ENCODE peak calls at places on chromosome 3, in five cellular contexts. One of them, this sample, is unnamed.

GRCh38 chr3:66344846-66345578 is 124.2 kb downstream of the SLC25A26 start:
- ATAC-seq in A549: no peak
- ATAC-seq in HepG2: peak
- ATAC-seq in K562: no peak
- ATAC-seq in upper lobe of left lung: no peak
- ATAC-seq in this sample: no peak

GRCh38 chr3:3085782-3086181 is 24.4 kb downstream of the IL5RA start:
- ATAC-seq in A549: no peak
- ATAC-seq in HepG2: no peak
- ATAC-seq in K562: no peak
- ATAC-seq in upper lobe of left lung: no peak
- ATAC-seq in this sample: no peak

GRCh38 chr3:5568451-5568850 is 380.9 kb downstream of the EDEM1 start:
- ATAC-seq in A549: no peak
- ATAC-seq in HepG2: peak
- ATAC-seq in K562: peak
- ATAC-seq in upper lobe of left lung: no peak
- ATAC-seq in this sample: no peak

GRCh38 chr3:150094150-150094932 is 123.6 kb upstream of the PFN2 start:
- ATAC-seq in A549: no peak
- ATAC-seq in HepG2: no peak
- ATAC-seq in K562: no peak
- ATAC-seq in upper lobe of left lung: no peak
- ATAC-seq in this sample: no peak

GRCh38 chr3:86785381-86785780 is 205.6 kb downstream of the VGLL3 start:
- ATAC-seq in A549: peak
- ATAC-seq in HepG2: no peak
- ATAC-seq in K562: no peak
- ATAC-seq in upper lobe of left lung: no peak
- ATAC-seq in this sample: peak

GRCh38 chr3:119883461-119884160 is 101.7 kb downstream of the NR1I2 start:
- ATAC-seq in A549: peak
- ATAC-seq in HepG2: peak
- ATAC-seq in K562: no peak
- ATAC-seq in upper lobe of left lung: no peak
- ATAC-seq in this sample: no peak

GRCh38 chr3:161035711-161036110 is 69.4 kb downstream of the B3GALNT1 start:
- ATAC-seq in A549: no peak
- ATAC-seq in HepG2: no peak
- ATAC-seq in K562: no peak
- ATAC-seq in upper lobe of left lung: peak
- ATAC-seq in this sample: no peak

GRCh38 chr3:62300617-62301016 is 72.7 kb downstream of the FEZF2 start:
- ATAC-seq in A549: no peak
- ATAC-seq in HepG2: no peak
- ATAC-seq in K562: no peak
- ATAC-seq in upper lobe of left lung: no peak
- ATAC-seq in this sample: no peak

GRCh38 chr3:179734497-179735281 is 81.8 kb downstream of the USP13 start:
- ATAC-seq in A549: no peak
- ATAC-seq in HepG2: peak
- ATAC-seq in K562: no peak
- ATAC-seq in upper lobe of left lung: no peak
- ATAC-seq in this sample: no peak

GRCh38 chr3:1979961-1980615 is 118.6 kb upstream of the CNTN4 start:
- ATAC-seq in A549: no peak
- ATAC-seq in HepG2: no peak
- ATAC-seq in K562: no peak
- ATAC-seq in upper lobe of left lung: no peak
- ATAC-seq in this sample: no peak

GRCh38 chr3:190101320-190102117 is 19.2 kb downstream of the P3H2 start:
- ATAC-seq in A549: no peak
- ATAC-seq in HepG2: no peak
- ATAC-seq in K562: no peak
- ATAC-seq in upper lobe of left lung: no peak
- ATAC-seq in this sample: no peak

GRCh38 chr3:177358968-177359600 is 161.8 kb upstream of the TBL1XR1 start:
- ATAC-seq in A549: peak
- ATAC-seq in HepG2: peak
- ATAC-seq in K562: peak
- ATAC-seq in upper lobe of left lung: no peak
- ATAC-seq in this sample: peak
- H3K4me3 ChIP-seq in A549: peak
- H3K4me3 ChIP-seq in HepG2: peak
- H3K4me3 ChIP-seq in K562: peak
- H3K4me3 ChIP-seq in upper lobe of left lung: peak
- H3K4me3 ChIP-seq in this sample: peak

GRCh38 chr3:188153949-188154757 is at the start of gene LPP:
- ATAC-seq in A549: peak
- ATAC-seq in HepG2: peak
- ATAC-seq in K562: no peak
- ATAC-seq in upper lobe of left lung: peak
- ATAC-seq in this sample: peak
- TF ChIP-seq POLR2A in A549: no peak
- TF ChIP-seq POLR2A in HepG2: no peak
- TF ChIP-seq POLR2A in K562: no peak
- TF ChIP-seq POLR2A in upper lobe of left lung: no peak
- TF ChIP-seq POLR2A in this sample: peak

GRCh38 chr3:141737828-141738635 is at the start of gene RNF7:
- ATAC-seq in A549: peak
- ATAC-seq in HepG2: peak
- ATAC-seq in K562: peak
- ATAC-seq in upper lobe of left lung: peak
- ATAC-seq in this sample: peak
- TF ChIP-seq EP300 in A549: no peak
- TF ChIP-seq EP300 in HepG2: no peak
- TF ChIP-seq EP300 in K562: no peak
- TF ChIP-seq EP300 in upper lobe of left lung: no peak
- TF ChIP-seq EP300 in this sample: no peak

GRCh38 chr3:20652249-20652648 is 466.2 kb upstream of the SGO1 start:
- ATAC-seq in A549: no peak
- ATAC-seq in HepG2: no peak
- ATAC-seq in K562: no peak
- ATAC-seq in upper lobe of left lung: no peak
- ATAC-seq in this sample: no peak

GRCh38 chr3:20648294-20648693 is 462.3 kb upstream of the SGO1 start:
- ATAC-seq in A549: no peak
- ATAC-seq in HepG2: no peak
- ATAC-seq in K562: no peak
- ATAC-seq in upper lobe of left lung: no peak
- ATAC-seq in this sample: no peak

GRCh38 chr3:20646425-20646824 is 460.4 kb upstream of the SGO1 start:
- ATAC-seq in A549: no peak
- ATAC-seq in HepG2: no peak
- ATAC-seq in K562: no peak
- ATAC-seq in upper lobe of left lung: no peak
- ATAC-seq in this sample: no peak

GRCh38 chr3:20645340-20645739 is 459.3 kb upstream of the SGO1 start:
- ATAC-seq in A549: no peak
- ATAC-seq in HepG2: no peak
- ATAC-seq in K562: no peak
- ATAC-seq in upper lobe of left lung: no peak
- ATAC-seq in this sample: no peak

GRCh38 chr3:20648921-20649381 is 462.9 kb upstream of the SGO1 start:
- ATAC-seq in A549: no peak
- ATAC-seq in HepG2: no peak
- ATAC-seq in K562: no peak
- ATAC-seq in upper lobe of left lung: no peak
- ATAC-seq in this sample: no peak
- H3K4me3 ChIP-seq in A549: no peak
- H3K4me3 ChIP-seq in HepG2: no peak
- H3K4me3 ChIP-seq in K562: no peak
- H3K4me3 ChIP-seq in upper lobe of left lung: no peak
- H3K4me3 ChIP-seq in this sample: no peak

GRCh38 chr3:122793568-122794416 is at the start of gene HSPBAP1:
- ATAC-seq in A549: peak
- ATAC-seq in HepG2: peak
- ATAC-seq in K562: peak
- ATAC-seq in upper lobe of left lung: peak
- ATAC-seq in this sample: peak
- TF ChIP-seq POLR2A in A549: peak
- TF ChIP-seq POLR2A in HepG2: peak
- TF ChIP-seq POLR2A in K562: peak
- TF ChIP-seq POLR2A in upper lobe of left lung: peak
- TF ChIP-seq POLR2A in this sample: peak

GRCh38 chr3:125039041-125039896 is 16.5 kb downstream of the HEG1 start:
- ATAC-seq in A549: no peak
- ATAC-seq in HepG2: no peak
- ATAC-seq in K562: no peak
- ATAC-seq in upper lobe of left lung: peak
- ATAC-seq in this sample: no peak
- TF ChIP-seq EP300 in A549: no peak
- TF ChIP-seq EP300 in HepG2: no peak
- TF ChIP-seq EP300 in K562: no peak
- TF ChIP-seq EP300 in upper lobe of left lung: no peak
- TF ChIP-seq EP300 in this sample: no peak